ENCODE peak calls at places on chromosomes 11 and 22, in ten cellular contexts. G is choroid plexus epithelial cell, R is colonic mucosa, X is heart left ventricle, J is mammary epithelial cell, V is AG04450, H is GM23248, T is heart right ventricle, I is Caco-2, Y is adrenal gland. P is an unnamed sample.

GRCh38 chr11:43810929-43811596 is 69.6 kb upstream of the ALKBH3 start:
- DNase-seq in G (peak), Y (no peak), X (no peak), J (no peak), V (no peak), T (no peak), I (peak), R (no peak), H (peak), P (no peak)

GRCh38 chr11:17777086-17777725 is 42.6 kb downstream of the KCNC1 start:
- DNase-seq in T (no peak), R (no peak), J (no peak), H (no peak), V (no peak), G (no peak), X (no peak), I (no peak), Y (no peak), P (no peak)

GRCh38 chr22:10961043-10961860 is 4566.7 kb upstream of the OR11H1 start:
- DNase-seq in H (no peak), G (no peak), Y (no peak), I (no peak), X (no peak), J (no peak), R (no peak), T (no peak), V (no peak), P (no peak)

GRCh38 chr11:22337571-22338464 is at the start of gene SLC17A6:
- DNase-seq in X (no peak), I (peak), T (peak), V (no peak), J (peak), H (peak), R (no peak), G (peak), Y (no peak), P (peak)

GRCh38 chr11:65321828-65322495 is 7.3 kb downstream of the CDC42EP2 start:
- DNase-seq in Y (no peak), R (peak), X (no peak), I (no peak), T (no peak), V (no peak), J (no peak), G (no peak), H (no peak), P (no peak)

GRCh38 chr11:61826930-61827572 is 1.0 kb upstream of the FADS2 start:
- DNase-seq in J (no peak), X (no peak), Y (no peak), H (no peak), G (peak), T (no peak), R (no peak), V (no peak), I (no peak), P (no peak)

GRCh38 chr11:2509481-2510001 is 64.7 kb downstream of the KCNQ1 start:
- DNase-seq in R (no peak), X (peak), G (no peak), T (peak), J (no peak), Y (peak), H (no peak), I (no peak), V (no peak), P (no peak)

GRCh38 chr11:131033151-131033651 is 116.9 kb upstream of the SNX19 start:
- DNase-seq in G (peak), X (peak), J (peak), T (no peak), Y (peak), H (peak), R (no peak), V (peak), I (peak), P (peak)

GRCh38 chr22:49391436-49391835 is 436.2 kb downstream of the BRD1 start:
- DNase-seq in R (no peak), G (no peak), V (no peak), J (no peak), T (no peak), Y (peak), I (no peak), H (no peak), X (no peak), P (no peak)

GRCh38 chr11:40842750-40843339 is 616.6 kb downstream of the LRRC4C start:
- DNase-seq in G (no peak), H (no peak), I (no peak), R (no peak), X (no peak), Y (no peak), T (no peak), V (no peak), J (no peak), P (no peak)

GRCh38 chr22:19688301-19689290 is 25.7 kb upstream of the SEPTIN5 start:
- DNase-seq in V (no peak), T (no peak), H (no peak), G (no peak), R (no peak), I (no peak), Y (no peak), J (no peak), X (no peak), P (no peak)

GRCh38 chr11:126080206-126080941 is 17.7 kb upstream of the CDON start:
- DNase-seq in H (peak), Y (no peak), R (no peak), X (no peak), I (no peak), G (no peak), T (no peak), J (no peak), V (no peak), P (no peak)

GRCh38 chr11:115613986-115614625 is 109.9 kb upstream of the CADM1 start:
- DNase-seq in R (no peak), Y (no peak), H (peak), I (no peak), V (peak), X (no peak), G (peak), T (no peak), J (peak), P (peak)

GRCh38 chr11:59208956-59209355 is 3.8 kb downstream of the MPEG1 start:
- DNase-seq in X (no peak), I (no peak), G (peak), H (peak), J (peak), V (no peak), T (no peak), R (no peak), Y (no peak), P (no peak)

GRCh38 chr11:66964495-66964894 is 6.3 kb upstream of the PC start:
- DNase-seq in R (no peak), V (no peak), Y (no peak), G (no peak), J (no peak), H (no peak), T (no peak), X (no peak), I (no peak), P (no peak)

GRCh38 chr11:1087279-1087960 is 12.7 kb downstream of the MUC2 start:
- DNase-seq in I (no peak), R (no peak), T (no peak), J (no peak), Y (no peak), V (no peak), H (no peak), X (peak), G (no peak), P (no peak)

GRCh38 chr11:73946798-73947458 is 3.9 kb upstream of the DNAJB13 start:
- DNase-seq in Y (no peak), H (no peak), G (no peak), J (no peak), X (no peak), I (no peak), T (no peak), V (no peak), R (no peak), P (no peak)

GRCh38 chr22:50477923-50478322 is 3.1 kb upstream of the SBF1 start:
- DNase-seq in V (no peak), G (no peak), I (no peak), X (no peak), T (no peak), Y (no peak), H (no peak), R (no peak), J (no peak), P (no peak)

GRCh38 chr22:50476819-50477344 is 2.0 kb upstream of the SBF1 start:
- DNase-seq in I (no peak), R (no peak), T (no peak), H (no peak), X (no peak), Y (no peak), J (peak), V (no peak), G (no peak), P (no peak)

GRCh38 chr22:50473855-50474671 is 772 bp downstream of the SBF1 start:
- DNase-seq in G (peak), T (no peak), H (peak), R (peak), I (peak), J (peak), X (peak), V (peak), Y (peak), P (peak)

GRCh38 chr22:50474711-50475651 is at the start of gene SBF1:
- DNase-seq in R (peak), T (peak), J (peak), H (peak), I (peak), V (peak), G (peak), Y (peak), X (peak), P (peak)

DNA sequence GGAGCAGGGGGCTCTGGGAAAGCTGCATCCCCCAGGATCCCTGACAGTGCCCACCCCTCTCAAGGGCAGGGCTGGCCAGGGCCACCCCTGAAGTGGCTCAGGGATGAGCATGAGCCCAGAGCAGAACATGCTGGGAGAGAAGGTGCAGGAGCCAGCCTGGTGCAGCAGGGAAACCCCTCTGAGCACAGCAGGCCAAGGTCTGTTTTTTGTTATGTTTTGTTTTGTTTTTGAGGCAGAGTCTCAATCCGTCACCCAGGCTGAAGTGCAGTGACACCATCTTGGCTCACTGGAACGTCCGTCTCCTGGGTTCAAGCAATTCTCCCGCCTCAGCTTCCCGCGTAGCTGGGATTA is 792 bp upstream of the SBF1 start:
- DNase-seq in H (no peak), J (no peak), Y (no peak), V (no peak), I (no peak), G (no peak), X (no peak), R (no peak), T (no peak), P (no peak)
- H3K4me3 ChIP-seq in H (peak), J (peak), Y (peak), V (no peak), I (peak), G (no peak), X (peak), R (peak), T (peak), P (no peak)

GRCh38 chr22:50567721-50568252 is 5.1 kb upstream of the SYCE3 start:
- DNase-seq in R (no peak), H (no peak), I (no peak), X (no peak), J (no peak), V (no peak), G (no peak), T (no peak), Y (no peak), P (no peak)

GRCh38 chr22:50569896-50570535 is 7.3 kb upstream of the SYCE3 start:
- DNase-seq in I (no peak), T (no peak), R (no peak), X (no peak), G (no peak), V (no peak), H (no peak), J (no peak), Y (no peak), P (no peak)

GRCh38 chr22:50570861-50571260 is 7.4 kb downstream of the CPT1B start:
- DNase-seq in J (no peak), H (no peak), Y (no peak), X (no peak), V (no peak), I (no peak), G (no peak), R (no peak), T (no peak), P (no peak)

GRCh38 chr22:50569041-50569459 is 6.3 kb upstream of the SYCE3 start:
- DNase-seq in V (no peak), I (no peak), G (no peak), R (no peak), T (no peak), X (no peak), H (no peak), Y (no peak), J (no peak), P (no peak)

GRCh38 chr22:50568626-50569025 is 5.9 kb upstream of the SYCE3 start:
- DNase-seq in J (no peak), G (no peak), X (no peak), T (no peak), Y (no peak), R (no peak), I (peak), V (no peak), H (no peak), P (no peak)
- H3K4me3 ChIP-seq in J (no peak), G (no peak), X (no peak), T (no peak), Y (no peak), R (no peak), I (no peak), V (no peak), H (no peak), P (no peak)

GRCh38 chr11:118151421-118151820 is 1.2 kb downstream of the SCN4B start:
- DNase-seq in G (no peak), I (no peak), J (no peak), R (no peak), Y (no peak), H (no peak), T (no peak), V (no peak), X (no peak), P (no peak)

GRCh38 chr11:118152020-118152551 is 537 bp downstream of the SCN4B start:
- DNase-seq in T (no peak), Y (no peak), I (no peak), R (no peak), V (no peak), J (no peak), X (no peak), H (no peak), G (no peak), P (no peak)

GRCh38 chr11:118153976-118154375 is 1.4 kb upstream of the SCN4B start:
- DNase-seq in H (no peak), G (no peak), Y (no peak), J (no peak), V (no peak), X (no peak), I (no peak), R (no peak), T (no peak), P (no peak)

GRCh38 chr11:118153516-118153915 is 893 bp upstream of the SCN4B start:
- DNase-seq in H (no peak), V (no peak), R (no peak), G (no peak), Y (no peak), I (no peak), J (no peak), T (no peak), X (no peak), P (no peak)

GRCh38 chr11:118152552-118153471 is at the start of gene SCN4B:
- DNase-seq in J (peak), H (peak), R (peak), G (peak), T (peak), V (peak), I (peak), Y (peak), X (peak), P (peak)
- H3K4me3 ChIP-seq in J (peak), H (peak), R (peak), G (peak), T (peak), V (peak), I (peak), Y (peak), X (peak), P (peak)

DNA sequence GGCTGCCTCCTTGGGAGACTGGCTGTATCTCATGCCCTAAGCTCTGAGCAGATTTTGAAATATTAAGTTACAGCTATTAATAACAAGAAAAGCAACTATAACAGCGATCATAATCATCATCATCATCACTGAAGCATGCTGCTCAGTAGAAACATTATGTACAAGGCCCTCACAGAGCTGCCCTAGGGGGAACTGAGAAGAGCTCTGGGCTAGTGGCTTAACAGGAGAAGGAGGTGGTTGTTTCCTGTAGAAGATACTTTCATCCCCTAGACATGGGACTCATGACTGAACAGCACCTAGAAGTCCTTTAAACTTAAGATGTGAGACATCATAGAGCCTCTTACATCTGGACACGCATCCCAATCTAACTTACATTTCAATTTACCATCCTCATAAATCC is 332.8 kb upstream of the PLET1 start:
- DNase-seq in Y (no peak), H (no peak), G (no peak), J (no peak), I (no peak), R (no peak), X (no peak), T (no peak), V (no peak), P (no peak)
- H3K4me3 ChIP-seq in Y (no peak), H (no peak), G (no peak), J (no peak), I (no peak), R (no peak), X (no peak), T (no peak), V (no peak), P (no peak)

GRCh38 chr11:35178862-35179261 is 39.9 kb downstream of the CD44 start:
- DNase-seq in X (no peak), T (no peak), V (no peak), G (peak), Y (no peak), J (peak), I (no peak), H (peak), R (no peak), P (no peak)

GRCh38 chr11:35179466-35180135 is 40.6 kb downstream of the CD44 start:
- DNase-seq in I (no peak), V (no peak), Y (no peak), J (no peak), X (no peak), R (no peak), T (no peak), H (peak), G (no peak), P (no peak)

GRCh38 chr11:35180311-35181233 is 41.6 kb downstream of the CD44 start:
- DNase-seq in R (no peak), T (no peak), V (no peak), Y (no peak), J (no peak), I (no peak), G (no peak), X (no peak), H (peak), P (peak)

GRCh38 chr11:35177370-35177769 is 38.4 kb downstream of the CD44 start:
- DNase-seq in J (no peak), H (no peak), G (peak), T (no peak), I (no peak), Y (no peak), R (no peak), V (no peak), X (no peak), P (no peak)

DNA sequence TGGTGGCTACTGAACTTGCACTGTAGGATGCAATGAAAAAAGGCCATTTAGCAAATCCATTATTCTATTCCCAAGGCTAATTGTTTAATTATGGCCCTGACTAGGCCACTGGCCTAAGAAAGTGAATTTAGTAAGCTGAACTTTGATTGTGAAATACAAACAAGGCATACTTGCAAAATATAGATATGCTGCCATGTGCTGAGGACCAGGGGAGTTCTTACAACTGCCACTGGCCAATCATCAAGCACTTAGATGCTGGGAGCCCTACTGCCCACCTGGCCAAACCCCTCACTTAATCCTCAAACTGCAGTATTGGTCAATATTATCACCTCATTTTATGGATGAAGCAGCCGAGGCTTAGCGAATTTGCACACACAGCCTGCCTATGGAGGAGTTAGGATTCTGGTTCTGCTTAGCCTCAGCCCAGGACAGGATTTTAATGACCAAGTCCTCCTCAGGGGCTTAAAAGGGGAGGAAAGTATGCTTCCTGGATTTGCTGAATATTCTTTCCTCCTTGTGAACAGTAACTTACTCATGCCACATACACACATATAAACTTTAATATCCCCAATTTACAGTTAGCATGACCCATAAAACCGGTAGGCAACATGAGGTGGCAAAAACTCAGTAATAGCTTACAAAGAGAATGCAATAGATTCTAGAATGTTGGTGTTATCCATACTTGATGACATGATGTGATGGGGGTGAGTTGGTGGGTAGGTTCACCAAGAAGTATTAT is 39.3 kb downstream of the CD44 start:
- DNase-seq in J (no peak), R (no peak), I (no peak), V (no peak), G (no peak), Y (no peak), T (no peak), H (no peak), X (no peak), P (no peak)
- H3K4me3 ChIP-seq in J (no peak), R (no peak), I (no peak), V (no peak), G (no peak), Y (no peak), T (no peak), H (no peak), X (no peak), P (no peak)

GRCh38 chr11:127420139-127420538 is 419.6 kb upstream of the KIRREL3 start:
- DNase-seq in X (no peak), J (no peak), Y (no peak), T (no peak), V (no peak), I (no peak), H (no peak), G (no peak), R (no peak), P (no peak)
- H3K4me3 ChIP-seq in X (no peak), J (no peak), Y (no peak), T (no peak), V (no peak), I (no peak), H (no peak), G (no peak), R (no peak), P (no peak)

DNA sequence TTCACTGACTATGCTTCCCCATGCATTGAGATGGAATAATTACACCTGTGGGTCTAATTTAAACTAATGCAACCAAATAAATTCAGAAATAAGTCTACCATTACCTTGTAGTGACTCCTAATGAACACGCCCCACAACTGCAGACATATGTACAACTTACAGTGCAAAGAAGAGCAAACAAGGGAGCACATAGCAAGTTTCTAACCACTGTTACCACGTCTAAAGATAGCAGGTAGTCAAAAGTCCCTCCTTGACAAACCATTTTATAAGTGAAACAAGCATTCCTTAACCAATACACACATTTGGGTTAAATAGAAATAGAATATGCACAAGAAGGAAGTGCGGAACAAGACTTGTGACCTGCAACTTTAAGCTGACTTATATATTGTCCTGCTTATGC is 20.6 kb downstream of the PHF21A start:
- DNase-seq in J (no peak), G (no peak), H (no peak), X (no peak), I (no peak), T (no peak), V (no peak), Y (no peak), R (no peak), P (no peak)
- H3K4me3 ChIP-seq in J (no peak), G (no peak), H (no peak), X (no peak), I (no peak), T (peak), V (no peak), Y (no peak), R (no peak), P (no peak)